ENCODE peak calls at places on chromosomes 2 and 18, in eight cellular contexts. F, J, K, A, Z, S, W and D are unnamed samples.
A peak's percentile ranks its signal among the peaks of the same experiment; 100 is the strongest.

GRCh38 chr2:38722271-38723115 is 28.7 kb downstream of the SRSF7 start:
- DNase-seq in W (no peak), Z (peak; percentile 63), A (no peak), S (no peak), F (no peak), K (no peak), J (no peak), D (no peak)

GRCh38 chr2:8600456-8600855 is 81.4 kb upstream of the ID2 start:
- DNase-seq in A (no peak), Z (no peak), J (no peak), S (no peak), F (no peak), K (no peak), W (no peak), D (no peak)

GRCh38 chr2:201668402-201668801 is 25.1 kb upstream of the TMEM237 start:
- DNase-seq in K (no peak), A (no peak), W (no peak), S (no peak), F (no peak), J (no peak), Z (no peak), D (no peak)

GRCh38 chr2:207474871-207475485 is 54.8 kb upstream of the CREB1 start:
- DNase-seq in W (no peak), Z (peak; percentile 22), S (no peak), A (peak; percentile 37), J (peak; percentile 75), F (peak; percentile 78), K (peak; percentile 46), D (peak; percentile 59)

GRCh38 chr18:63470751-63471150 is 6.0 kb upstream of the SERPINB5 start:
- DNase-seq in K (peak; percentile 87), F (no peak), J (no peak), W (no peak), Z (no peak), S (no peak), A (no peak), D (no peak)

GRCh38 chr2:179596018-179596417 is 265.4 kb downstream of the ZNF385B start:
- DNase-seq in W (no peak), A (no peak), K (peak; percentile 86), J (peak; percentile 67), F (peak; percentile 85), S (no peak), Z (no peak), D (no peak)

GRCh38 chr18:3715223-3716080 is 265.5 kb downstream of the TGIF1 start:
- DNase-seq in A (no peak), F (no peak), Z (no peak), J (no peak), S (no peak), W (no peak), K (no peak), D (no peak)

GRCh38 chr2:8352300-8352699 is 329.6 kb upstream of the ID2 start:
- DNase-seq in K (no peak), Z (no peak), W (no peak), A (no peak), J (peak; percentile 4), S (no peak), F (no peak), D (no peak)

GRCh38 chr2:20444993-20445910 is 1.6 kb upstream of the RHOB start:
- DNase-seq in J (no peak), W (peak; percentile 24), A (no peak), Z (peak; percentile 20), K (no peak), S (no peak), F (no peak), D (no peak)

GRCh38 chr2:135047295-135047694 is at the start of gene MAP3K19:
- DNase-seq in S (no peak), W (no peak), K (no peak), Z (peak; percentile 46), F (no peak), A (no peak), J (no peak), D (no peak)

GRCh38 chr2:230153390-230153976 is 66.3 kb downstream of the SP110 start:
- DNase-seq in J (no peak), Z (no peak), A (no peak), K (no peak), F (no peak), W (no peak), S (no peak), D (no peak)

GRCh38 chr2:17877811-17878221 is 651 bp upstream of the KCNS3 start:
- DNase-seq in S (no peak), J (peak; percentile 8), F (no peak), K (peak; percentile 10), A (no peak), Z (no peak), W (no peak), D (peak; percentile 1)

GRCh38 chr2:132253496-132254305 is 91.9 kb upstream of the ANKRD30BL start:
- DNase-seq in F (no peak), W (no peak), S (peak; percentile 73), Z (no peak), J (no peak), K (no peak), A (no peak), D (no peak)

GRCh38 chr2:146128216-146128615 is 1608.3 kb upstream of the ZEB2 start:
- DNase-seq in K (no peak), A (no peak), S (no peak), Z (no peak), W (no peak), F (no peak), J (no peak), D (no peak)

GRCh38 chr18:3873211-3873610 is 423.2 kb downstream of the TGIF1 start:
- DNase-seq in Z (no peak), W (no peak), F (no peak), S (no peak), A (no peak), J (no peak), K (no peak), D (no peak)

GRCh38 chr2:85710687-85711577 is 16.8 kb downstream of the GNLY start:
- DNase-seq in W (no peak), A (no peak), S (no peak), Z (no peak), F (peak; percentile 87), K (no peak), J (peak; percentile 65), D (peak; percentile 18)

GRCh38 chr2:219010873-219011272 is 17.7 kb upstream of the CRYBA2 start:
- DNase-seq in S (no peak), F (no peak), K (no peak), A (no peak), W (no peak), Z (no peak), J (no peak), D (no peak)

GRCh38 chr2:97714084-97714949 is 941 bp downstream of the ZAP70 start:
- DNase-seq in S (peak; percentile 74), W (no peak), Z (peak; percentile 1), K (peak; percentile 56), A (no peak), F (no peak), J (no peak), D (no peak)

GRCh38 chr2:183610724-183611123 is 486.5 kb downstream of the NUP35 start:
- DNase-seq in W (no peak), K (no peak), Z (no peak), S (no peak), F (no peak), J (no peak), A (no peak), D (no peak)

DNA sequence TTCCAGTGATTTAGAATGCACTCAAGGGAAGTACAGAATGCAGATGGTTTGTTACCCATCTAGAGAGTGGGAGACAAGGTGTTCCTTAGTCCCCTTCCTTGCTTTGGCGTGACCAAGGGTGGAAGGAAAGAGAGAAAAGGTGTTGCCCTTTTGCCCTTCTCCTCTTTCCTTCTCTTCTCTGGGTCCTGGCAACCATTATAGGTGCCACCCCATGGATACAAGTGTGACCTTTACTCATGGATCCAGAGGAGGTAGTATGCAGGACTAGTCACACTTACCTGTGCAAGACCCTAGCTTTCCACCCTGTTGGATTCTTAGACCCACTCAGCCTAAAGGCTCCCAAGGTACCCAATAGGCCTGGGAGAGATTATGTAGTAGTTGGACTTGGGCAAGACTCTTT is 11.6 kb upstream of the RBFA start:
- DNase-seq in Z (no peak), J (peak; percentile 43), K (peak; percentile 21), W (no peak), A (no peak), F (peak; percentile 50), S (no peak), D (no peak)
- H3K9me3 ChIP-seq in Z (peaks cover 68% of the 10 kb centered on the region), J (no peaks in the 10 kb centered on the region), K (peaks cover 45% of the 10 kb centered on the region), W (peaks cover 97% of the 10 kb centered on the region), A (peaks cover 31% of the 10 kb centered on the region), F (no peaks in the 10 kb centered on the region), S (peaks cover 16% of the 10 kb centered on the region), D (peaks cover 12% of the 10 kb centered on the region)

DNA sequence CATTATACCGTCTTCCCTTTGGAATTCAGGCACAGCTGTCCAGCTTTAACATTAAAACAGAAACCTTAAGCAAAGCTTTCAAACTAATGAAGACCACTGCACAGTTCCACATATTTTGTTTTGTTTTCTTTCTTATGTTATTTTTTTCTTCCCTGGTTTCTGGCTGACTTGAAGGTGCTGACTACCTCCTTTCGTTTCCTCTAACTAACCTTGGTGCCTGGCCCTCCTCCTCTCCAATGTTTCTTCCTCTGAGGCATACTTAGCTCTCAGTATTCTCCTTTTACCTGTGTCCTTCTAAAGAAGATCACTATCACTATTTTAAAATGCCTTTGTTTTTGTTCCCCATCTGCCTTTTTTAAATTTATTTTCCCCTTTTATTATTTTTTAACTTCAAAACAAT is 433.3 kb upstream of the SPHKAP start:
- DNase-seq in S (no peak), A (no peak), F (no peak), J (no peak), W (no peak), K (no peak), Z (no peak), D (no peak)
- H3K9me3 ChIP-seq in S (no peaks in the 10 kb centered on the region), A (no peaks in the 10 kb centered on the region), F (no peaks in the 10 kb centered on the region), J (no peaks in the 10 kb centered on the region), W (no peaks in the 10 kb centered on the region), K (no peaks in the 10 kb centered on the region), Z (no peaks in the 10 kb centered on the region), D (no peaks in the 10 kb centered on the region)

GRCh38 chr2:127358971-127359370 is 28.8 kb downstream of the MAP3K2 start:
- DNase-seq in Z (no peak), K (no peak), A (no peak), S (no peak), F (no peak), J (no peak), W (no peak), D (no peak)
- H3K9me3 ChIP-seq in Z (no peaks in the 10 kb centered on the region), K (no peaks in the 10 kb centered on the region), A (no peaks in the 10 kb centered on the region), S (no peaks in the 10 kb centered on the region), F (no peaks in the 10 kb centered on the region), J (no peaks in the 10 kb centered on the region), W (no peaks in the 10 kb centered on the region), D (no peaks in the 10 kb centered on the region)

DNA sequence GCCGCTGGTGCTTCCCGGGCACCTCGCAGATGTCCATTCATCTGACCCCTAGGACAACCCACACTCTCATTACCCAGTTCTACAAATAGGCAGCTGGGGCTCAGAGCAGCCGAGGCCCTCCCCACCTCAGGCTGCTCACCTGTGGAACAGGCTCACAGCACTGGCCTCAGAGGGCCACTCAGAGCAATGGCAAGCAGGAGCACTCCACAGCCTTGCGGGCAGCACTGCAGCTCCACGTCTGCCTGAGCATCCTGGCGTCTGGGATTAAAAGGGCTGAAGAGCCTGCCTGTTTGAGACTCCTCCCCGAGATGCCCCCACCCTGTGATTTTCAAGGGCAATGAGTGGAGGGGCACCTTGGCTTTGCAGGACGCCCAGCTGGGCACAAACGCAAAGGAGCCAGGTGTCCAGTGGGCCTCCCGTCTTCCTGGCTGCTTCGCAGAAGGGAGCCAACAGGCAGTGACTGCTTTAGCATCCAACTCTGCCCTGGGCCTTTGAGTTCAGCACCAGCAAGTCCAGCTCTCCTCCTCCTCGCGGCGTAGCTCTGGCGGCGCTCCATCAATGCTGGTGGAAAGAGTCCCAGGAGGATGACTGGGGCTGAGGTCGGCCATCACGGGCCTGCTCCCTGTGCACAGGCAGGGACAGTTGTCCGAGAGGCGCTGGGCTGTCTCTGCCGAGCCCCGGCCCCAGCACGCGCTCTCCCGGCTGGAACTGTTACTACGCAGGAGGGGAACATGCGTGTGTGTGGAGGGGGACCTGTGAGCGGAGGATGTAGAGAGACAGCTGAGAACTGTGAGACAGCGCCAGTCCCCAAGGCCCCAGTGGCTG is 297.2 kb downstream of the NDUFA10 start:
- DNase-seq in Z (no peak), J (no peak), F (no peak), K (no peak), S (peak; percentile 90), W (no peak), A (no peak), D (no peak)
- H3K9me3 ChIP-seq in Z (no peaks in the 10 kb centered on the region), J (no peaks in the 10 kb centered on the region), F (peaks cover 2% of the 10 kb centered on the region), K (peaks cover 34% of the 10 kb centered on the region), S (no peaks in the 10 kb centered on the region), W (no peaks in the 10 kb centered on the region), A (no peaks in the 10 kb centered on the region), D (no peaks in the 10 kb centered on the region)